ENCODE peak calls at places on chromosomes 3 and 15, in ten cellular contexts. J, Z, X, R, T, P, Q, N, F and O are unnamed samples.

GRCh38 chr3:46091971-46092703 is 64.9 kb upstream of the XCR1 start:
- DNase-seq in F (no peak), Q (no peak), T (no peak), X (no peak), J (no peak), P (no peak), R (no peak), N (no peak), Z (no peak), O (no peak)

GRCh38 chr15:56371495-56372147 is 6.4 kb downstream of the TEX9 start:
- DNase-seq in Q (no peak), R (no peak), X (no peak), N (no peak), F (no peak), Z (no peak), P (peak), J (no peak), T (no peak), O (no peak)

GRCh38 chr15:39714251-39714650 is 68.4 kb downstream of the FSIP1 start:
- DNase-seq in R (no peak), J (no peak), T (no peak), P (no peak), N (no peak), Q (no peak), Z (no peak), F (no peak), X (no peak), O (no peak)

GRCh38 chr3:74377701-74378100 is 236.8 kb downstream of the CNTN3 start:
- DNase-seq in P (no peak), R (no peak), F (no peak), N (no peak), T (no peak), J (no peak), Z (no peak), Q (no peak), X (no peak), O (no peak)

GRCh38 chr3:115448856-115449255 is 174.5 kb upstream of the GAP43 start:
- DNase-seq in P (no peak), X (no peak), Q (peak), R (no peak), T (no peak), F (no peak), N (no peak), J (no peak), Z (no peak), O (no peak)

GRCh38 chr3:195895900-195896360 is 12.4 kb downstream of the TNK2 start:
- DNase-seq in Z (peak), T (no peak), F (no peak), X (no peak), Q (no peak), N (peak), J (no peak), R (peak), P (peak), O (peak)

GRCh38 chr15:64749167-64749566 is 26.2 kb downstream of the RBPMS2 start:
- DNase-seq in J (no peak), X (no peak), T (no peak), F (no peak), Z (peak), P (peak), N (no peak), R (no peak), Q (peak), O (no peak)

GRCh38 chr3:13021141-13021933 is 51.9 kb downstream of the IQSEC1 start:
- DNase-seq in Z (peak), N (no peak), R (no peak), P (no peak), J (no peak), X (no peak), Q (no peak), T (no peak), F (no peak), O (no peak)

GRCh38 chr3:4290272-4290893 is 12.8 kb upstream of the SETMAR start:
- DNase-seq in P (peak), N (no peak), F (no peak), J (no peak), Q (peak), T (no peak), X (peak), Z (peak), R (peak), O (peak)

GRCh38 chr3:177481329-177481728 is 284.0 kb upstream of the TBL1XR1 start:
- DNase-seq in X (no peak), Z (no peak), J (no peak), F (no peak), T (no peak), P (no peak), R (no peak), Q (no peak), N (no peak), O (no peak)

GRCh38 chr3:109081746-109082510 is 36.0 kb downstream of the MORC1 start:
- DNase-seq in R (peak), N (no peak), Z (peak), X (peak), Q (peak), J (no peak), F (no peak), T (peak), P (peak), O (peak)

GRCh38 chr3:195746751-195747150 is 26.0 kb downstream of the MUC20 start:
- DNase-seq in Q (no peak), X (no peak), P (no peak), R (no peak), T (no peak), F (no peak), Z (no peak), N (no peak), J (no peak), O (no peak)

GRCh38 chr3:121517950-121518349 is 27.8 kb downstream of the POLQ start:
- DNase-seq in T (no peak), P (no peak), Z (no peak), N (no peak), Q (no peak), X (no peak), F (no peak), R (no peak), J (no peak), O (no peak)

GRCh38 chr3:4060064-4060463 is 243.1 kb upstream of the SETMAR start:
- DNase-seq in Q (peak), P (no peak), F (no peak), R (no peak), N (no peak), T (no peak), X (no peak), Z (peak), J (no peak), O (no peak)

GRCh38 chr15:26722621-26723160 is 50.2 kb downstream of the GABRB3 start:
- DNase-seq in T (no peak), X (no peak), R (peak), F (no peak), Q (no peak), P (no peak), J (no peak), Z (no peak), N (no peak), O (no peak)

GRCh38 chr15:43067717-43068461 is 37.9 kb downstream of the UBR1 start:
- DNase-seq in T (no peak), R (no peak), N (no peak), F (no peak), Q (peak), J (no peak), P (peak), Z (no peak), X (no peak), O (peak)

GRCh38 chr3:183381179-183381578 is 47.2 kb downstream of the MCF2L2 start:
- DNase-seq in P (peak), Z (peak), F (no peak), R (no peak), X (no peak), J (no peak), Q (peak), N (no peak), T (no peak), O (no peak)

GRCh38 chr3:125186261-125186770 is 26.2 kb downstream of the SLC12A8 start:
- DNase-seq in Z (no peak), Q (peak), F (no peak), P (no peak), R (peak), T (no peak), N (no peak), J (no peak), X (no peak), O (no peak)

GRCh38 chr3:193917096-193917495 is 218.9 kb upstream of the HES1 start:
- DNase-seq in N (no peak), P (no peak), Q (no peak), T (no peak), J (no peak), Z (no peak), X (no peak), F (no peak), R (no peak), O (no peak)

GRCh38 chr3:134622803-134623365 is 27.9 kb downstream of the KY start:
- DNase-seq in R (peak), Z (no peak), T (peak), Q (no peak), F (no peak), J (no peak), N (no peak), P (no peak), X (no peak), O (no peak)

GRCh38 chr3:60314064-60314463 is 937.2 kb downstream of the FHIT start:
- DNase-seq in P (no peak), X (no peak), J (no peak), Z (no peak), T (no peak), Q (no peak), R (no peak), F (no peak), N (no peak), O (no peak)

GRCh38 chr15:69976366-69976994 is 121.2 kb downstream of the TLE3 start:
- DNase-seq in Z (peak), F (no peak), R (peak), N (peak), J (no peak), P (peak), T (peak), Q (peak), X (peak), O (peak)

GRCh38 chr3:165156757-165157156 is 39.4 kb downstream of the SLITRK3 start:
- DNase-seq in F (no peak), N (no peak), P (no peak), T (no peak), X (no peak), Q (no peak), R (no peak), J (no peak), Z (no peak), O (no peak)

GRCh38 chr3:66489577-66489976 is 11.2 kb downstream of the LRIG1 start:
- DNase-seq in X (no peak), Z (no peak), J (no peak), P (no peak), N (no peak), R (no peak), F (no peak), T (no peak), Q (no peak), O (no peak)

GRCh38 chr3:32972482-32973146 is 21.2 kb downstream of the CCR4 start:
- DNase-seq in N (no peak), F (no peak), J (no peak), Z (no peak), X (no peak), R (no peak), P (no peak), Q (no peak), T (no peak), O (no peak)

GRCh38 chr15:70466305-70466704 is 297.1 kb downstream of the UACA start:
- DNase-seq in Z (no peak), N (no peak), P (no peak), R (no peak), T (no peak), J (no peak), X (no peak), F (no peak), Q (no peak), O (no peak)